ENCODE peak calls at places on chromosome 9, in four cellular contexts. R is upper lobe of left lung, U is body of pancreas, L is Peyer's patch. W is an unnamed sample.

GRCh38 chr9:77751341-77752091 is 103.4 kb upstream of the GNA14 start:
- DNase-seq in R (no peak), U (peak; percentile 43), L (no peak), W (no peak)

GRCh38 chr9:92180669-92181181 is 65.5 kb upstream of the SPTLC1 start:
- DNase-seq in R (no peak), U (peak; percentile 18), L (no peak), W (no peak)

GRCh38 chr9:95459867-95460626 is 56.7 kb downstream of the PTCH1 start:
- DNase-seq in R (no peak), U (no peak), L (no peak), W (no peak)

GRCh38 chr9:134325096-134325812 is 1.0 kb upstream of the RXRA start:
- DNase-seq in R (peak; percentile 56), U (peak; percentile 57), L (peak; percentile 82), W (peak; percentile 67)

GRCh38 chr9:14372437-14373318 is 58.7 kb upstream of the NFIB start:
- DNase-seq in R (no peak), U (peak; percentile 34), L (no peak), W (no peak)

GRCh38 chr9:16645970-16646369 is 224.5 kb downstream of the BNC2 start:
- DNase-seq in R (no peak), U (no peak), L (no peak), W (no peak)

GRCh38 chr9:72022846-72023245 is 37.6 kb downstream of the C9orf57 start:
- DNase-seq in R (peak; percentile 42), U (no peak), L (no peak), W (no peak)

GRCh38 chr9:129204840-129205239 is 26.8 kb upstream of the IER5L start:
- DNase-seq in R (no peak), U (no peak), L (no peak), W (no peak)

GRCh38 chr9:105341784-105342183 is 97.3 kb downstream of the SLC44A1 start:
- DNase-seq in R (no peak), U (no peak), L (no peak), W (no peak)

GRCh38 chr9:120043448-120043847 is 536.5 kb downstream of the CDK5RAP2 start:
- DNase-seq in R (no peak), U (no peak), L (no peak), W (no peak)

GRCh38 chr9:130073373-130073772 is 19.7 kb downstream of the GPR107 start:
- DNase-seq in R (peak; percentile 24), U (no peak), L (no peak), W (no peak)

GRCh38 chr9:131868766-131869165 is 128.9 kb upstream of the RAPGEF1 start:
- DNase-seq in R (no peak), U (no peak), L (no peak), W (no peak)

GRCh38 chr9:123058834-123059233 is 25.4 kb downstream of the GPR21 start:
- DNase-seq in R (peak; percentile 65), U (peak; percentile 5), L (no peak), W (no peak)

GRCh38 chr9:126397056-126397455 is 70.4 kb downstream of the MVB12B start:
- DNase-seq in R (no peak), U (no peak), L (no peak), W (no peak)

GRCh38 chr9:131411719-131412681 is 18.1 kb downstream of the PRRC2B start:
- DNase-seq in R (no peak), U (no peak), L (no peak), W (no peak)

GRCh38 chr9:124270504-124271335 is 13.0 kb downstream of the NEK6 start:
- DNase-seq in R (peak; percentile 86), U (peak; percentile 87), L (peak; percentile 85), W (no peak)

GRCh38 chr9:115237383-115238087 is 119.6 kb upstream of the TNC start:
- DNase-seq in R (no peak), U (no peak), L (no peak), W (no peak)

GRCh38 chr9:123418506-123418905 is 62.5 kb downstream of the CRB2 start:
- DNase-seq in R (peak; percentile 18), U (no peak), L (peak; percentile 33), W (peak; percentile 28)

GRCh38 chr9:88989961-88990570 is 1.2 kb upstream of the S1PR3 start:
- DNase-seq in R (no peak), U (no peak), L (no peak), W (no peak)

GRCh38 chr9:15277400-15278137 is 29.4 kb downstream of the TTC39B start:
- DNase-seq in R (no peak), U (no peak), L (no peak), W (no peak)

GRCh38 chr9:122188369-122188768 is 28.7 kb downstream of the MORN5 start:
- DNase-seq in R (no peak), U (no peak), L (no peak), W (no peak)

GRCh38 chr9:21081999-21082398 is 4.3 kb upstream of the IFNB1 start:
- DNase-seq in R (no peak), U (no peak), L (no peak), W (no peak)

GRCh38 chr9:129624168-129624759 is 1.7 kb upstream of the NTMT1 start:
- DNase-seq in R (no peak), U (peak; percentile 55), L (peak; percentile 72), W (no peak)

GRCh38 chr9:127942152-127943010 is 4.7 kb upstream of the DPM2 start:
- DNase-seq in R (peak; percentile 87), U (peak; percentile 65), L (peak; percentile 70), W (no peak)

GRCh38 chr9:27108981-27109541 is at the start of gene TEK:
- DNase-seq in R (no peak), U (no peak), L (no peak), W (no peak)

GRCh38 chr9:128892223-128892892 is 10.4 kb downstream of the LRRC8A start:
- DNase-seq in R (peak; percentile 82), U (peak; percentile 89), L (peak; percentile 87), W (peak; percentile 92)

GRCh38 chr9:5879419-5880181 is 11.1 kb upstream of the MLANA start:
- DNase-seq in R (no peak), U (no peak), L (no peak), W (no peak)

GRCh38 chr9:4656621-4657020 is 5.5 kb upstream of the PLPP6 start:
- DNase-seq in R (no peak), U (no peak), L (no peak), W (no peak)
- TF ChIP-seq POLR2A in R (no peak), U (no peak), L (no peak), W (no peak)

GRCh38 chr9:110099236-110099741 is 108.7 kb downstream of the C9orf152 start:
- DNase-seq in R (no peak), U (peak; percentile 26), L (no peak), W (no peak)
- H3K4me1 ChIP-seq in R (peaks cover 47% of the 10 kb centered on the region), U (peaks cover 5% of the 10 kb centered on the region), L (no peaks in the 10 kb centered on the region), W (no peaks in the 10 kb centered on the region)

DNA sequence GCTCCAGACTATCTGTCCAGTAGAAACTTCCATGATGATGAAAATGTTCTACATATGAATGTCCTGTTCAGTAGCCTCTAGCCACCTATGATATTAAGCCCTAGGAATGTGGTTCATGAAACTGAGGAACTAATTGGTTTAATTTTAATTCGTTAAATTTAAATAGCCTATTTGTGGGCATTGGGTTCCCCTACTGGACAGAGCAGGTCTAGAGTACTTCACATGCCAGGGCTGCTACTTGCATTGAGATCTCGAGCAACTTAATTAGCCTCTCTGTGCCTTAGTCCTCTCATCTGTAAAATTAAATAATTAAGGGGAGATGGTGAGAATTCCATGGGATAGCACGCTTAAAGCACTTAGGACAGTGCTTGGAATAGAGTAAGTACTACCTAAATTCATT is 160.0 kb downstream of the PAPPA start:
- DNase-seq in R (no peak), U (no peak), L (no peak), W (no peak)
- TF ChIP-seq CTCF in R (no peak), U (no peak), L (no peak), W (no peak)

GRCh38 chr9:2047144-2047671 is 32.1 kb downstream of the SMARCA2 start:
- DNase-seq in R (no peak), U (no peak), L (no peak), W (no peak)
- TF ChIP-seq POLR2A in R (no peak), U (no peak), L (no peak), W (no peak)

GRCh38 chr9:30250872-30251271 is 2133.6 kb upstream of the ACO1 start:
- DNase-seq in R (no peak), U (no peak), L (no peak), W (no peak)
- H3K4me1 ChIP-seq in R (no peaks in the 10 kb centered on the region), U (no peaks in the 10 kb centered on the region), L (no peaks in the 10 kb centered on the region), W (no peaks in the 10 kb centered on the region)

GRCh38 chr9:137213160-137214060 is 7.9 kb downstream of the NDOR1 start:
- DNase-seq in R (no peak), U (no peak), L (no peak), W (no peak)
- TF ChIP-seq CTCF in R (no peak), U (no peak), L (peak; percentile 22), W (no peak)

GRCh38 chr9:70826562-70826961 is 294.9 kb downstream of the TRPM3 start:
- DNase-seq in R (no peak), U (no peak), L (no peak), W (no peak)

GRCh38 chr9:70829591-70830265 is 291.7 kb downstream of the TRPM3 start:
- DNase-seq in R (no peak), U (no peak), L (no peak), W (no peak)

GRCh38 chr9:70835323-70835722 is 286.1 kb downstream of the TRPM3 start:
- DNase-seq in R (no peak), U (no peak), L (no peak), W (no peak)

GRCh38 chr9:70830618-70831017 is 290.8 kb downstream of the TRPM3 start:
- DNase-seq in R (no peak), U (no peak), L (no peak), W (no peak)

GRCh38 chr9:70832487-70832886 is 288.9 kb downstream of the TRPM3 start:
- DNase-seq in R (no peak), U (no peak), L (no peak), W (no peak)
- TF ChIP-seq POLR2A in R (no peak), U (no peak), L (no peak), W (no peak)

DNA sequence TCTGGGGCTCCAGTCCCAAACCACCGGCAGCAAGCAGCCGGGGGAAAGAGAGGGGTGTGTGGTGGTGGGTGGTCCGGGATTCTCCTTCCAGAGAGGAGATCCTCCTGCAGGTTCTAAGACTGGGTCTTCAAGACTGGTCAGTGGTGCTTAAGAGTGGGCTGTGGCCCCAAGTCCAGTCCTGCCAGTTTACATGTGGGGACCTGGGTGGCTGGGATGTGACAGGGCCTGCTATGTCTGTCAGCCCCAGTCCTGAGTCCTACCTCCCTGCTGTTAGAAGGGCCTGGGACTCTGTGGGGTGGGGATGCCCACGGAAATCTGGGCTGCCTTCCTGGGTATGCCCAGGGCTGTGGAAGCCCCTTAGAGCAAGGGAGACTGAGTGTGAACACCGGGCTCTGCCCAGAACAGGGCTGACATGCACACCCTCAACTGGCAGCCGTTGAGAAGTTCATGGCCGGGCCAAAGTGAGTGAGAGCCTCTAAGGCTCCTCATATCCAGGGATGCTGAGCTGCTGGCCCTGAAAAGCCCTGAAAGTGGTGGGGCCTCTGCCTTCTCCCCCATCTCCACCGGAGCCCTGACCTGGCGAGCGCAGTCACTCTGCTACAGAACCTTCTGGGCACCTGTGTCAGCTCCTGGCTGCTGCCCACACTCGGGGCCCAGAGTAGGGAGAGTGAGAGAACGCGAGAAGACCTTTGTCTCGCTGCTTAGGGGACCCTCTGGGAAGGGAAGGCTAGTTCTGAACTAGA is 1.7 kb downstream of the PHF2 start:
- DNase-seq in R (peak; percentile 26), U (no peak), L (peak; percentile 51), W (no peak)
- H3K4me1 ChIP-seq in R (peaks cover 56% of the 10 kb centered on the region), U (peaks cover 65% of the 10 kb centered on the region), L (peaks cover 10% of the 10 kb centered on the region), W (peaks cover 3% of the 10 kb centered on the region)